ENCODE peak calls at places on chromosomes 5 and 9, in ten cellular contexts. One of them, this sample, is unnamed.

GRCh38 chr5:6729400-6730310 is 16.4 kb downstream of the TENT4A start:
- DNase-seq in stomach: peak
- DNase-seq in astrocyte of the cerebellum: no peak
- DNase-seq in stimulated activated CD8-positive, alpha-beta memory T cell treated with anti-CD3 and anti-CD28 coated beads, Interleukin-7, amount 100 ng/mL, for 24 hours: no peak
- DNase-seq in breast epithelium: no peak
- DNase-seq in fibroblast of the conjunctiva: no peak
- DNase-seq in endothelial cell: no peak
- DNase-seq in cerebellar cortex: no peak
- DNase-seq in AML-193: no peak
- DNase-seq in activated CD4-positive, alpha-beta T cell treated with anti-CD3 and anti-CD28 coated beads for 1 hour: peak
- DNase-seq in this sample: no peak

GRCh38 chr5:110045153-110045552 is 355.4 kb downstream of the MAN2A1 start:
- DNase-seq in stomach: no peak
- DNase-seq in astrocyte of the cerebellum: no peak
- DNase-seq in stimulated activated CD8-positive, alpha-beta memory T cell treated with anti-CD3 and anti-CD28 coated beads, Interleukin-7, amount 100 ng/mL, for 24 hours: no peak
- DNase-seq in breast epithelium: no peak
- DNase-seq in fibroblast of the conjunctiva: no peak
- DNase-seq in endothelial cell: no peak
- DNase-seq in cerebellar cortex: no peak
- DNase-seq in AML-193: no peak
- DNase-seq in activated CD4-positive, alpha-beta T cell treated with anti-CD3 and anti-CD28 coated beads for 1 hour: no peak
- DNase-seq in this sample: no peak

GRCh38 chr9:38087934-38088925 is 19.2 kb upstream of the SHB start:
- DNase-seq in stomach: peak
- DNase-seq in astrocyte of the cerebellum: no peak
- DNase-seq in stimulated activated CD8-positive, alpha-beta memory T cell treated with anti-CD3 and anti-CD28 coated beads, Interleukin-7, amount 100 ng/mL, for 24 hours: peak
- DNase-seq in breast epithelium: peak
- DNase-seq in fibroblast of the conjunctiva: no peak
- DNase-seq in endothelial cell: peak
- DNase-seq in cerebellar cortex: peak
- DNase-seq in AML-193: peak
- DNase-seq in activated CD4-positive, alpha-beta T cell treated with anti-CD3 and anti-CD28 coated beads for 1 hour: peak
- DNase-seq in this sample: peak

GRCh38 chr5:172901788-172902496 is 57.3 kb upstream of the RPL26L1 start:
- DNase-seq in stomach: no peak
- DNase-seq in astrocyte of the cerebellum: peak
- DNase-seq in stimulated activated CD8-positive, alpha-beta memory T cell treated with anti-CD3 and anti-CD28 coated beads, Interleukin-7, amount 100 ng/mL, for 24 hours: no peak
- DNase-seq in breast epithelium: no peak
- DNase-seq in fibroblast of the conjunctiva: no peak
- DNase-seq in endothelial cell: no peak
- DNase-seq in cerebellar cortex: no peak
- DNase-seq in AML-193: no peak
- DNase-seq in activated CD4-positive, alpha-beta T cell treated with anti-CD3 and anti-CD28 coated beads for 1 hour: no peak
- DNase-seq in this sample: peak

GRCh38 chr5:34570721-34571379 is 85.3 kb upstream of the RAI14 start:
- DNase-seq in stomach: no peak
- DNase-seq in astrocyte of the cerebellum: no peak
- DNase-seq in stimulated activated CD8-positive, alpha-beta memory T cell treated with anti-CD3 and anti-CD28 coated beads, Interleukin-7, amount 100 ng/mL, for 24 hours: no peak
- DNase-seq in breast epithelium: no peak
- DNase-seq in fibroblast of the conjunctiva: peak
- DNase-seq in endothelial cell: no peak
- DNase-seq in cerebellar cortex: no peak
- DNase-seq in AML-193: no peak
- DNase-seq in activated CD4-positive, alpha-beta T cell treated with anti-CD3 and anti-CD28 coated beads for 1 hour: no peak
- DNase-seq in this sample: no peak

GRCh38 chr9:15622596-15622995 is 69.8 kb downstream of the CCDC171 start:
- DNase-seq in stomach: no peak
- DNase-seq in astrocyte of the cerebellum: peak
- DNase-seq in stimulated activated CD8-positive, alpha-beta memory T cell treated with anti-CD3 and anti-CD28 coated beads, Interleukin-7, amount 100 ng/mL, for 24 hours: no peak
- DNase-seq in breast epithelium: no peak
- DNase-seq in fibroblast of the conjunctiva: peak
- DNase-seq in endothelial cell: no peak
- DNase-seq in cerebellar cortex: peak
- DNase-seq in AML-193: no peak
- DNase-seq in activated CD4-positive, alpha-beta T cell treated with anti-CD3 and anti-CD28 coated beads for 1 hour: no peak
- DNase-seq in this sample: no peak

GRCh38 chr5:172646716-172647285 is 5.7 kb downstream of the NEURL1B start:
- DNase-seq in stomach: no peak
- DNase-seq in astrocyte of the cerebellum: no peak
- DNase-seq in stimulated activated CD8-positive, alpha-beta memory T cell treated with anti-CD3 and anti-CD28 coated beads, Interleukin-7, amount 100 ng/mL, for 24 hours: no peak
- DNase-seq in breast epithelium: no peak
- DNase-seq in fibroblast of the conjunctiva: no peak
- DNase-seq in endothelial cell: peak
- DNase-seq in cerebellar cortex: peak
- DNase-seq in AML-193: no peak
- DNase-seq in activated CD4-positive, alpha-beta T cell treated with anti-CD3 and anti-CD28 coated beads for 1 hour: no peak
- DNase-seq in this sample: no peak

GRCh38 chr5:135140805-135141204 is 106.8 kb upstream of the PITX1 start:
- DNase-seq in stomach: no peak
- DNase-seq in astrocyte of the cerebellum: no peak
- DNase-seq in stimulated activated CD8-positive, alpha-beta memory T cell treated with anti-CD3 and anti-CD28 coated beads, Interleukin-7, amount 100 ng/mL, for 24 hours: no peak
- DNase-seq in breast epithelium: no peak
- DNase-seq in fibroblast of the conjunctiva: no peak
- DNase-seq in endothelial cell: no peak
- DNase-seq in cerebellar cortex: no peak
- DNase-seq in AML-193: peak
- DNase-seq in activated CD4-positive, alpha-beta T cell treated with anti-CD3 and anti-CD28 coated beads for 1 hour: no peak
- DNase-seq in this sample: peak

GRCh38 chr5:130975299-130975698 is 189.8 kb downstream of the HINT1 start:
- DNase-seq in stomach: peak
- DNase-seq in astrocyte of the cerebellum: no peak
- DNase-seq in stimulated activated CD8-positive, alpha-beta memory T cell treated with anti-CD3 and anti-CD28 coated beads, Interleukin-7, amount 100 ng/mL, for 24 hours: no peak
- DNase-seq in breast epithelium: no peak
- DNase-seq in fibroblast of the conjunctiva: no peak
- DNase-seq in endothelial cell: no peak
- DNase-seq in cerebellar cortex: no peak
- DNase-seq in AML-193: no peak
- DNase-seq in activated CD4-positive, alpha-beta T cell treated with anti-CD3 and anti-CD28 coated beads for 1 hour: no peak
- DNase-seq in this sample: no peak

GRCh38 chr9:136237486-136238341 is 7.9 kb downstream of the QSOX2 start:
- DNase-seq in stomach: no peak
- DNase-seq in astrocyte of the cerebellum: no peak
- DNase-seq in stimulated activated CD8-positive, alpha-beta memory T cell treated with anti-CD3 and anti-CD28 coated beads, Interleukin-7, amount 100 ng/mL, for 24 hours: no peak
- DNase-seq in breast epithelium: no peak
- DNase-seq in fibroblast of the conjunctiva: no peak
- DNase-seq in endothelial cell: no peak
- DNase-seq in cerebellar cortex: no peak
- DNase-seq in AML-193: no peak
- DNase-seq in activated CD4-positive, alpha-beta T cell treated with anti-CD3 and anti-CD28 coated beads for 1 hour: no peak
- DNase-seq in this sample: no peak

GRCh38 chr9:126518763-126519162 is 95.0 kb upstream of the LMX1B start:
- DNase-seq in stomach: no peak
- DNase-seq in astrocyte of the cerebellum: no peak
- DNase-seq in stimulated activated CD8-positive, alpha-beta memory T cell treated with anti-CD3 and anti-CD28 coated beads, Interleukin-7, amount 100 ng/mL, for 24 hours: no peak
- DNase-seq in breast epithelium: no peak
- DNase-seq in fibroblast of the conjunctiva: no peak
- DNase-seq in endothelial cell: no peak
- DNase-seq in cerebellar cortex: peak
- DNase-seq in AML-193: no peak
- DNase-seq in activated CD4-positive, alpha-beta T cell treated with anti-CD3 and anti-CD28 coated beads for 1 hour: no peak
- DNase-seq in this sample: no peak

GRCh38 chr5:69288069-69288468 is 44.5 kb downstream of the CCDC125 start:
- DNase-seq in stomach: no peak
- DNase-seq in astrocyte of the cerebellum: no peak
- DNase-seq in stimulated activated CD8-positive, alpha-beta memory T cell treated with anti-CD3 and anti-CD28 coated beads, Interleukin-7, amount 100 ng/mL, for 24 hours: no peak
- DNase-seq in breast epithelium: no peak
- DNase-seq in fibroblast of the conjunctiva: no peak
- DNase-seq in endothelial cell: no peak
- DNase-seq in cerebellar cortex: no peak
- DNase-seq in AML-193: no peak
- DNase-seq in activated CD4-positive, alpha-beta T cell treated with anti-CD3 and anti-CD28 coated beads for 1 hour: no peak
- DNase-seq in this sample: no peak

GRCh38 chr5:14528115-14528514 is 53.5 kb upstream of the OTULINL start:
- DNase-seq in stomach: no peak
- DNase-seq in astrocyte of the cerebellum: no peak
- DNase-seq in stimulated activated CD8-positive, alpha-beta memory T cell treated with anti-CD3 and anti-CD28 coated beads, Interleukin-7, amount 100 ng/mL, for 24 hours: no peak
- DNase-seq in breast epithelium: no peak
- DNase-seq in fibroblast of the conjunctiva: no peak
- DNase-seq in endothelial cell: no peak
- DNase-seq in cerebellar cortex: no peak
- DNase-seq in AML-193: no peak
- DNase-seq in activated CD4-positive, alpha-beta T cell treated with anti-CD3 and anti-CD28 coated beads for 1 hour: no peak
- DNase-seq in this sample: no peak

GRCh38 chr9:120446681-120447080 is 133.3 kb downstream of the CDK5RAP2 start:
- DNase-seq in stomach: no peak
- DNase-seq in astrocyte of the cerebellum: no peak
- DNase-seq in stimulated activated CD8-positive, alpha-beta memory T cell treated with anti-CD3 and anti-CD28 coated beads, Interleukin-7, amount 100 ng/mL, for 24 hours: no peak
- DNase-seq in breast epithelium: no peak
- DNase-seq in fibroblast of the conjunctiva: no peak
- DNase-seq in endothelial cell: no peak
- DNase-seq in cerebellar cortex: no peak
- DNase-seq in AML-193: no peak
- DNase-seq in activated CD4-positive, alpha-beta T cell treated with anti-CD3 and anti-CD28 coated beads for 1 hour: no peak
- DNase-seq in this sample: no peak

GRCh38 chr9:105064248-105065118 is 136.5 kb upstream of the ABCA1 start:
- DNase-seq in stomach: peak
- DNase-seq in astrocyte of the cerebellum: peak
- DNase-seq in stimulated activated CD8-positive, alpha-beta memory T cell treated with anti-CD3 and anti-CD28 coated beads, Interleukin-7, amount 100 ng/mL, for 24 hours: no peak
- DNase-seq in breast epithelium: peak
- DNase-seq in fibroblast of the conjunctiva: peak
- DNase-seq in endothelial cell: peak
- DNase-seq in cerebellar cortex: peak
- DNase-seq in AML-193: peak
- DNase-seq in activated CD4-positive, alpha-beta T cell treated with anti-CD3 and anti-CD28 coated beads for 1 hour: no peak
- DNase-seq in this sample: peak

GRCh38 chr9:75930766-75931311 is 40.4 kb downstream of the PCSK5 start:
- DNase-seq in stomach: no peak
- DNase-seq in astrocyte of the cerebellum: no peak
- DNase-seq in stimulated activated CD8-positive, alpha-beta memory T cell treated with anti-CD3 and anti-CD28 coated beads, Interleukin-7, amount 100 ng/mL, for 24 hours: no peak
- DNase-seq in breast epithelium: no peak
- DNase-seq in fibroblast of the conjunctiva: no peak
- DNase-seq in endothelial cell: no peak
- DNase-seq in cerebellar cortex: no peak
- DNase-seq in AML-193: no peak
- DNase-seq in activated CD4-positive, alpha-beta T cell treated with anti-CD3 and anti-CD28 coated beads for 1 hour: no peak
- DNase-seq in this sample: no peak

GRCh38 chr5:86918246-86918645 is 300.5 kb downstream of the COX7C start:
- DNase-seq in stomach: no peak
- DNase-seq in astrocyte of the cerebellum: no peak
- DNase-seq in stimulated activated CD8-positive, alpha-beta memory T cell treated with anti-CD3 and anti-CD28 coated beads, Interleukin-7, amount 100 ng/mL, for 24 hours: no peak
- DNase-seq in breast epithelium: no peak
- DNase-seq in fibroblast of the conjunctiva: no peak
- DNase-seq in endothelial cell: no peak
- DNase-seq in cerebellar cortex: no peak
- DNase-seq in AML-193: no peak
- DNase-seq in activated CD4-positive, alpha-beta T cell treated with anti-CD3 and anti-CD28 coated beads for 1 hour: no peak
- DNase-seq in this sample: no peak

GRCh38 chr5:53991942-53992341 is 318.4 kb downstream of the ARL15 start:
- DNase-seq in stomach: no peak
- DNase-seq in astrocyte of the cerebellum: no peak
- DNase-seq in stimulated activated CD8-positive, alpha-beta memory T cell treated with anti-CD3 and anti-CD28 coated beads, Interleukin-7, amount 100 ng/mL, for 24 hours: no peak
- DNase-seq in breast epithelium: no peak
- DNase-seq in fibroblast of the conjunctiva: no peak
- DNase-seq in endothelial cell: peak
- DNase-seq in cerebellar cortex: no peak
- DNase-seq in AML-193: peak
- DNase-seq in activated CD4-positive, alpha-beta T cell treated with anti-CD3 and anti-CD28 coated beads for 1 hour: no peak
- DNase-seq in this sample: no peak

GRCh38 chr9:20854444-20854843 is 170.4 kb downstream of the FOCAD start:
- DNase-seq in stomach: no peak
- DNase-seq in astrocyte of the cerebellum: no peak
- DNase-seq in stimulated activated CD8-positive, alpha-beta memory T cell treated with anti-CD3 and anti-CD28 coated beads, Interleukin-7, amount 100 ng/mL, for 24 hours: no peak
- DNase-seq in breast epithelium: no peak
- DNase-seq in fibroblast of the conjunctiva: no peak
- DNase-seq in endothelial cell: no peak
- DNase-seq in cerebellar cortex: no peak
- DNase-seq in AML-193: no peak
- DNase-seq in activated CD4-positive, alpha-beta T cell treated with anti-CD3 and anti-CD28 coated beads for 1 hour: no peak
- DNase-seq in this sample: no peak

GRCh38 chr5:178113141-178113787 is at the start of gene N4BP3:
- DNase-seq in stomach: peak
- DNase-seq in astrocyte of the cerebellum: no peak
- DNase-seq in stimulated activated CD8-positive, alpha-beta memory T cell treated with anti-CD3 and anti-CD28 coated beads, Interleukin-7, amount 100 ng/mL, for 24 hours: peak
- DNase-seq in breast epithelium: peak
- DNase-seq in fibroblast of the conjunctiva: no peak
- DNase-seq in endothelial cell: peak
- DNase-seq in cerebellar cortex: peak
- DNase-seq in AML-193: no peak
- DNase-seq in activated CD4-positive, alpha-beta T cell treated with anti-CD3 and anti-CD28 coated beads for 1 hour: peak
- DNase-seq in this sample: peak

GRCh38 chr5:177304392-177305119 is 957 bp downstream of the PRELID1 start:
- DNase-seq in stomach: no peak
- DNase-seq in astrocyte of the cerebellum: no peak
- DNase-seq in stimulated activated CD8-positive, alpha-beta memory T cell treated with anti-CD3 and anti-CD28 coated beads, Interleukin-7, amount 100 ng/mL, for 24 hours: no peak
- DNase-seq in breast epithelium: no peak
- DNase-seq in fibroblast of the conjunctiva: no peak
- DNase-seq in endothelial cell: no peak
- DNase-seq in cerebellar cortex: no peak
- DNase-seq in AML-193: peak
- DNase-seq in activated CD4-positive, alpha-beta T cell treated with anti-CD3 and anti-CD28 coated beads for 1 hour: no peak
- DNase-seq in this sample: no peak

GRCh38 chr5:31133488-31133887 is 60.0 kb upstream of the CDH6 start:
- DNase-seq in stomach: no peak
- DNase-seq in astrocyte of the cerebellum: peak
- DNase-seq in stimulated activated CD8-positive, alpha-beta memory T cell treated with anti-CD3 and anti-CD28 coated beads, Interleukin-7, amount 100 ng/mL, for 24 hours: no peak
- DNase-seq in breast epithelium: no peak
- DNase-seq in fibroblast of the conjunctiva: no peak
- DNase-seq in endothelial cell: peak
- DNase-seq in cerebellar cortex: no peak
- DNase-seq in AML-193: no peak
- DNase-seq in activated CD4-positive, alpha-beta T cell treated with anti-CD3 and anti-CD28 coated beads for 1 hour: no peak
- DNase-seq in this sample: no peak

GRCh38 chr5:684771-685216 is 8.4 kb downstream of the TPPP start:
- DNase-seq in stomach: no peak
- DNase-seq in astrocyte of the cerebellum: no peak
- DNase-seq in stimulated activated CD8-positive, alpha-beta memory T cell treated with anti-CD3 and anti-CD28 coated beads, Interleukin-7, amount 100 ng/mL, for 24 hours: no peak
- DNase-seq in breast epithelium: peak
- DNase-seq in fibroblast of the conjunctiva: no peak
- DNase-seq in endothelial cell: no peak
- DNase-seq in cerebellar cortex: no peak
- DNase-seq in AML-193: no peak
- DNase-seq in activated CD4-positive, alpha-beta T cell treated with anti-CD3 and anti-CD28 coated beads for 1 hour: no peak
- DNase-seq in this sample: no peak

GRCh38 chr5:83919071-83920041 is 198.7 kb upstream of the HAPLN1 start:
- DNase-seq in stomach: no peak
- DNase-seq in astrocyte of the cerebellum: no peak
- DNase-seq in stimulated activated CD8-positive, alpha-beta memory T cell treated with anti-CD3 and anti-CD28 coated beads, Interleukin-7, amount 100 ng/mL, for 24 hours: no peak
- DNase-seq in breast epithelium: no peak
- DNase-seq in fibroblast of the conjunctiva: no peak
- DNase-seq in endothelial cell: peak
- DNase-seq in cerebellar cortex: no peak
- DNase-seq in AML-193: no peak
- DNase-seq in activated CD4-positive, alpha-beta T cell treated with anti-CD3 and anti-CD28 coated beads for 1 hour: no peak
- DNase-seq in this sample: no peak

GRCh38 chr5:169300468-169301385 is at the start of gene SLIT3:
- DNase-seq in stomach: peak
- DNase-seq in astrocyte of the cerebellum: peak
- DNase-seq in stimulated activated CD8-positive, alpha-beta memory T cell treated with anti-CD3 and anti-CD28 coated beads, Interleukin-7, amount 100 ng/mL, for 24 hours: no peak
- DNase-seq in breast epithelium: peak
- DNase-seq in fibroblast of the conjunctiva: peak
- DNase-seq in endothelial cell: peak
- DNase-seq in cerebellar cortex: peak
- DNase-seq in AML-193: no peak
- DNase-seq in activated CD4-positive, alpha-beta T cell treated with anti-CD3 and anti-CD28 coated beads for 1 hour: no peak
- DNase-seq in this sample: peak

GRCh38 chr5:138439537-138440225 is 824 bp downstream of the REEP2 start:
- DNase-seq in stomach: no peak
- DNase-seq in astrocyte of the cerebellum: no peak
- DNase-seq in stimulated activated CD8-positive, alpha-beta memory T cell treated with anti-CD3 and anti-CD28 coated beads, Interleukin-7, amount 100 ng/mL, for 24 hours: no peak
- DNase-seq in breast epithelium: no peak
- DNase-seq in fibroblast of the conjunctiva: no peak
- DNase-seq in endothelial cell: no peak
- DNase-seq in cerebellar cortex: peak
- DNase-seq in AML-193: no peak
- DNase-seq in activated CD4-positive, alpha-beta T cell treated with anti-CD3 and anti-CD28 coated beads for 1 hour: no peak
- DNase-seq in this sample: no peak

GRCh38 chr9:15155323-15155722 is 151.7 kb downstream of the TTC39B start:
- DNase-seq in stomach: no peak
- DNase-seq in astrocyte of the cerebellum: no peak
- DNase-seq in stimulated activated CD8-positive, alpha-beta memory T cell treated with anti-CD3 and anti-CD28 coated beads, Interleukin-7, amount 100 ng/mL, for 24 hours: no peak
- DNase-seq in breast epithelium: no peak
- DNase-seq in fibroblast of the conjunctiva: no peak
- DNase-seq in endothelial cell: no peak
- DNase-seq in cerebellar cortex: no peak
- DNase-seq in AML-193: no peak
- DNase-seq in activated CD4-positive, alpha-beta T cell treated with anti-CD3 and anti-CD28 coated beads for 1 hour: no peak
- DNase-seq in this sample: no peak

GRCh38 chr5:169070413-169070812 is 230.5 kb downstream of the SLIT3 start:
- DNase-seq in stomach: no peak
- DNase-seq in astrocyte of the cerebellum: no peak
- DNase-seq in stimulated activated CD8-positive, alpha-beta memory T cell treated with anti-CD3 and anti-CD28 coated beads, Interleukin-7, amount 100 ng/mL, for 24 hours: no peak
- DNase-seq in breast epithelium: no peak
- DNase-seq in fibroblast of the conjunctiva: no peak
- DNase-seq in endothelial cell: no peak
- DNase-seq in cerebellar cortex: no peak
- DNase-seq in AML-193: no peak
- DNase-seq in activated CD4-positive, alpha-beta T cell treated with anti-CD3 and anti-CD28 coated beads for 1 hour: no peak
- DNase-seq in this sample: no peak